ENCODE peak calls at places on chromosomes 12 and 14, in five cellular contexts. Q is CD8-positive, alpha-beta T cell; Z is PC-3; V is right cardiac atrium; F is fibroblast of lung. G is an unnamed sample. For H3K4me1, the result is how much of the 10 kb centered on the place peaks cover.

GRCh38 chr12:96193725-96194571 is at the start of gene ELK3:
- DNase-seq in Z (peak), F (peak), Q (no peak), V (peak), G (peak)

GRCh38 chr14:30077946-30078345 is 150.3 kb upstream of the PRKD1 start:
- DNase-seq in Z (no peak), F (peak), Q (no peak), V (no peak), G (no peak)

GRCh38 chr12:25716842-25717241 is 163.8 kb upstream of the LMNTD1 start:
- DNase-seq in F (no peak), V (no peak), Q (no peak), Z (peak), G (no peak)

GRCh38 chr12:42692749-42693148 is 103.2 kb upstream of the PRICKLE1 start:
- DNase-seq in F (no peak), V (no peak), Q (no peak), Z (no peak), G (no peak)

GRCh38 chr12:58415716-58416115 is 474.3 kb downstream of the ATP23 start:
- DNase-seq in Q (no peak), Z (no peak), V (no peak), F (no peak), G (no peak)

GRCh38 chr12:103053089-103053488 is 95.6 kb downstream of the ASCL1 start:
- DNase-seq in V (no peak), F (no peak), Z (no peak), Q (no peak), G (no peak)

GRCh38 chr12:74111688-74112360 is 425.8 kb upstream of the ATXN7L3B start:
- DNase-seq in Z (peak), V (peak), F (peak), Q (no peak), G (no peak)

GRCh38 chr14:24426912-24427536 is 2.4 kb downstream of the CBLN3 start:
- DNase-seq in Q (no peak), V (no peak), F (no peak), Z (no peak), G (peak)

GRCh38 chr14:39467889-39468524 is 35.8 kb upstream of the FBXO33 start:
- DNase-seq in Z (peak), Q (no peak), F (peak), V (no peak), G (no peak)

GRCh38 chr12:112275211-112275610 is 107.0 kb downstream of the HECTD4 start:
- DNase-seq in V (no peak), Z (no peak), F (no peak), Q (no peak), G (peak)

GRCh38 chr12:106705971-106706370 is 68.5 kb upstream of the RIC8B start:
- DNase-seq in F (no peak), V (no peak), Q (no peak), Z (no peak), G (no peak)

GRCh38 chr14:104680806-104681688 is 8.4 kb upstream of the INF2 start:
- DNase-seq in V (peak), Q (no peak), F (peak), Z (peak), G (peak)

GRCh38 chr12:103373088-103373523 is 122.7 kb downstream of the C12orf42 start:
- DNase-seq in Z (no peak), V (no peak), Q (no peak), F (no peak), G (no peak)

GRCh38 chr12:128288896-128289295 is 21.9 kb downstream of the TMEM132C start:
- DNase-seq in F (no peak), Q (no peak), Z (no peak), V (no peak), G (no peak)

GRCh38 chr14:22836301-22837058 is at the start of gene MMP14:
- DNase-seq in F (peak), V (peak), Z (peak), Q (no peak), G (peak)

GRCh38 chr14:44945264-44945663 is 16.5 kb downstream of the KLHL28 start:
- DNase-seq in V (no peak), Z (no peak), F (peak), Q (no peak), G (no peak)

GRCh38 chr14:50855558-50855957 is 16.3 kb upstream of the ABHD12B start:
- DNase-seq in V (no peak), Q (no peak), Z (no peak), F (peak), G (no peak)

GRCh38 chr14:60653709-60654161 is 4.5 kb upstream of the SIX1 start:
- DNase-seq in V (no peak), F (no peak), Q (no peak), Z (no peak), G (no peak)

GRCh38 chr14:74921987-74922751 is 891 bp downstream of the RPS6KL1 start:
- DNase-seq in Q (no peak), F (no peak), Z (no peak), V (no peak), G (no peak)

GRCh38 chr14:22159049-22159448 is 430.0 kb downstream of the DAD1 start:
- DNase-seq in Z (peak), V (no peak), Q (no peak), F (peak), G (no peak)

GRCh38 chr12:46610754-46611153 is 215.0 kb downstream of the SLC38A4 start:
- DNase-seq in V (no peak), Z (no peak), Q (no peak), F (no peak), G (no peak)

GRCh38 chr12:105933671-105934665 is 204.8 kb downstream of the NUAK1 start:
- DNase-seq in F (peak), Z (peak), Q (no peak), V (no peak), G (peak)

GRCh38 chr12:52739963-52740362 is 36.6 kb upstream of the KRT77 start:
- DNase-seq in F (no peak), Q (no peak), V (no peak), Z (peak), G (no peak)

GRCh38 chr14:55180434-55180833 is 11.0 kb downstream of the DLGAP5 start:
- DNase-seq in Z (no peak), V (no peak), Q (no peak), F (peak), G (no peak)

GRCh38 chr12:25960176-25960575 is 1.7 kb downstream of the RASSF8 start:
- DNase-seq in F (peak), Q (no peak), Z (peak), V (peak), G (no peak)

GRCh38 chr12:56661979-56662638 is 16.3 kb upstream of the ATP5F1B start:
- DNase-seq in V (no peak), F (no peak), Z (no peak), Q (no peak), G (no peak)

GRCh38 chr12:71135812-71136176 is 22.0 kb downstream of the TSPAN8 start:
- DNase-seq in Z (peak), V (no peak), Q (no peak), F (no peak), G (no peak)

GRCh38 chr12:32964981-32965585 is 68.5 kb upstream of the PKP2 start:
- DNase-seq in V (no peak), Z (no peak), Q (no peak), F (no peak), G (no peak)

GRCh38 chr12:32975122-32975521 is 78.5 kb upstream of the PKP2 start:
- DNase-seq in Q (no peak), V (no peak), F (no peak), Z (no peak), G (no peak)

GRCh38 chr12:32970465-32971110 is 74.0 kb upstream of the PKP2 start:
- DNase-seq in Z (peak), F (no peak), Q (no peak), V (no peak), G (no peak)
- H3K4me1 ChIP-seq in Z (under half), F (under half), Q (under half), V (under half), G (under half)

GRCh38 chr12:93317227-93317626 is 60.5 kb upstream of the NUDT4 start:
- DNase-seq in F (no peak), Q (no peak), V (no peak), Z (peak), G (peak)

GRCh38 chr12:93318720-93319522 is 58.8 kb upstream of the NUDT4 start:
- DNase-seq in Z (no peak), F (no peak), Q (no peak), V (no peak), G (no peak)

GRCh38 chr12:93315385-93315906 is 62.3 kb upstream of the NUDT4 start:
- DNase-seq in F (no peak), Z (no peak), V (no peak), Q (no peak), G (no peak)

GRCh38 chr12:93315907-93316622 is 61.7 kb upstream of the NUDT4 start:
- DNase-seq in V (no peak), Q (no peak), F (peak), Z (no peak), G (no peak)

GRCh38 chr12:93316623-93316971 is 61.1 kb upstream of the NUDT4 start:
- DNase-seq in Q (no peak), Z (no peak), V (no peak), F (no peak), G (no peak)
- H3K4me1 ChIP-seq in Q (under half), Z (under half), V (under half), F (under half), G (under half)

GRCh38 chr14:56339855-56340701 is 221.9 kb downstream of the PELI2 start:
- DNase-seq in Z (peak), F (peak), Q (peak), V (peak), G (peak)
- H3K4me1 ChIP-seq in Z (under half), F (under half), Q (under half), V (under half), G (under half)

DNA sequence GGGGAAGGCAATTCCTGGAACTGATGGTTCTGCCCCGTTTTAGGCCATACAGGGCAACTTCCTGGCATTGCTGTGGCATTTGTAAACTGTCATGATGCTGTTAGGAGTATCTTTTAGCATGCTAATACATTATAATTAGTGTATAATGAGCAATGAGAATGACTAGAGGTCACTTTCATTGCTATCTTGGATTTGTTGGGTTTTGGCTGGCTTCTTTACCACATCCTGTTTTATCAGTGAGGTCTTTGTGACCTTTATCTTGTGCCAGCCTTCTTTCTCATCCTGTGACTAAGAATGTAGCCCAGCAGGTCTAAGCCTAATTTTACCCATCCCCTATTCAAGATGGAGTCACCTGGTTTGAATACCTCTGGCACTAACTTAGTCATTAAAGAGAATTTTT is 51.2 kb downstream of the TESPA1 start:
- DNase-seq in Q (no peak), F (peak), Z (peak), V (no peak), G (no peak)
- H3K4me1 ChIP-seq in Q (under half), F (under half), Z (half or more), V (under half), G (under half)

DNA sequence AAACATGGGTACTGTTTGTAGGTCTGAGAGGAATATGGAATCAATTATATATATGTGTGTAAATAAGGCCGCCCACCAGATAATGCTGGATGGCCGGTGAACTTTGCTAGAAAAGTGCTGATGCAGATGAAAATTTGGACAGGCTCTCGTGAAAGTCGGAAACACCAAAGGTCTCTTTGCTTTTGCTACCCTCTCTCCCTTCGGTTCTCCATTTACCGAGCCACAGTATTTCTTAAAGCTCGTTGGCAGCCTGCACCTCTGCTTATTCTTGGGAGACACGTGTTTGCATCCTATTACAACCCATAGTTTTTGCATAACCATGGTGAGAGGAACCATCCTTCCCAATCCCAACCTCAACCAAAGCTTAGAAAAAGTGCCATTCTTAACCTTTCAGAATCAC is 109.6 kb downstream of the FOXN3 start:
- DNase-seq in F (no peak), Z (no peak), V (no peak), Q (no peak), G (no peak)
- H3K4me1 ChIP-seq in F (under half), Z (under half), V (under half), Q (under half), G (under half)

GRCh38 chr14:72610096-72610830 is 283.6 kb downstream of the DPF3 start:
- DNase-seq in Z (no peak), Q (no peak), F (no peak), V (no peak), G (peak)
- H3K4me1 ChIP-seq in Z (under half), Q (under half), F (under half), V (under half), G (under half)

DNA sequence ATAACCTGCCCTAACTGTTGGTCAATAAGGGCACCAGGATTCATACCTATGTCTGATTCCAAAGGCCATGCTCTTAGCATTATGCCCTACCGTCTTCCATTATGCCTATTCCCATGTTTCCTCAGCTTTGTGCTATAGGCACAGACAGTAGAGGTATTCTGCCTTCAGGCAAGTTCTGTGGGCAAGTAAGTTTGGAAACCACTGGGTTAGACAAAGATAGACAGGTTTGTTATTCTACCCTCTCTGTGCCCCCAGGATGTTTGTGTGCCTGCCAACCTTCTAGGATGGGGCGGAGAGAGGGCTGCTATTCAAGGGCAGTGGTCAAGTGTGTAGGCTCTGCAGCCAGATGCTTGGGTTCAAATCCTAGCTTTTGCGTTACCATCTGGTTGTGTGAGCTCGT is 4.6 kb downstream of the RAPGEF3 start:
- DNase-seq in Q (no peak), Z (peak), V (no peak), F (no peak), G (no peak)
- H3K4me1 ChIP-seq in Q (under half), Z (half or more), V (under half), F (under half), G (under half)